ENCODE peak calls at places on chromosome 3, in nine cellular contexts. One of them, this sample, is unnamed.

GRCh38 chr3:29215948-29216347 is 64.9 kb upstream of the RBMS3 start:
- DNase-seq in BJ: peak
- DNase-seq in activated CD8-positive, alpha-beta T cell treated with anti-CD3 and anti-CD28 coated beads for 36 hours: no peak
- DNase-seq in trophoblast cell: no peak
- DNase-seq in GM04503: no peak
- DNase-seq in NCI-H460: no peak
- DNase-seq in T1000: no peak
- DNase-seq in neural progenitor cell: no peak
- DNase-seq in amniotic stem cell: no peak
- DNase-seq in this sample: no peak

GRCh38 chr3:72036899-72037298 is 252.0 kb upstream of the PROK2 start:
- DNase-seq in neural progenitor cell: no peak
- DNase-seq in BJ: no peak
- DNase-seq in T1000: no peak
- DNase-seq in amniotic stem cell: no peak
- DNase-seq in GM04503: peak
- DNase-seq in trophoblast cell: no peak
- DNase-seq in NCI-H460: no peak
- DNase-seq in activated CD8-positive, alpha-beta T cell treated with anti-CD3 and anti-CD28 coated beads for 36 hours: no peak
- DNase-seq in this sample: no peak

GRCh38 chr3:63872135-63872924 is 8.7 kb downstream of the ATXN7 start:
- DNase-seq in NCI-H460: no peak
- DNase-seq in trophoblast cell: peak
- DNase-seq in neural progenitor cell: no peak
- DNase-seq in T1000: peak
- DNase-seq in GM04503: peak
- DNase-seq in amniotic stem cell: no peak
- DNase-seq in activated CD8-positive, alpha-beta T cell treated with anti-CD3 and anti-CD28 coated beads for 36 hours: no peak
- DNase-seq in BJ: peak
- DNase-seq in this sample: no peak

GRCh38 chr3:179196098-179196497 is 47.9 kb downstream of the PIK3CA start:
- DNase-seq in amniotic stem cell: no peak
- DNase-seq in T1000: no peak
- DNase-seq in GM04503: peak
- DNase-seq in trophoblast cell: peak
- DNase-seq in NCI-H460: no peak
- DNase-seq in activated CD8-positive, alpha-beta T cell treated with anti-CD3 and anti-CD28 coated beads for 36 hours: peak
- DNase-seq in neural progenitor cell: no peak
- DNase-seq in BJ: peak
- DNase-seq in this sample: peak

GRCh38 chr3:12967751-12968209 is 105.4 kb downstream of the IQSEC1 start:
- DNase-seq in activated CD8-positive, alpha-beta T cell treated with anti-CD3 and anti-CD28 coated beads for 36 hours: peak
- DNase-seq in NCI-H460: peak
- DNase-seq in BJ: no peak
- DNase-seq in T1000: peak
- DNase-seq in neural progenitor cell: peak
- DNase-seq in GM04503: no peak
- DNase-seq in trophoblast cell: peak
- DNase-seq in amniotic stem cell: peak
- DNase-seq in this sample: peak

GRCh38 chr3:26312826-26313225 is 309.7 kb upstream of the LRRC3B start:
- DNase-seq in T1000: no peak
- DNase-seq in activated CD8-positive, alpha-beta T cell treated with anti-CD3 and anti-CD28 coated beads for 36 hours: no peak
- DNase-seq in NCI-H460: no peak
- DNase-seq in trophoblast cell: no peak
- DNase-seq in neural progenitor cell: no peak
- DNase-seq in BJ: no peak
- DNase-seq in amniotic stem cell: no peak
- DNase-seq in GM04503: no peak
- DNase-seq in this sample: no peak

GRCh38 chr3:187445352-187445751 is 77.2 kb downstream of the RTP4 start:
- DNase-seq in activated CD8-positive, alpha-beta T cell treated with anti-CD3 and anti-CD28 coated beads for 36 hours: no peak
- DNase-seq in amniotic stem cell: no peak
- DNase-seq in BJ: no peak
- DNase-seq in neural progenitor cell: no peak
- DNase-seq in T1000: no peak
- DNase-seq in GM04503: no peak
- DNase-seq in trophoblast cell: no peak
- DNase-seq in NCI-H460: no peak
- DNase-seq in this sample: no peak

GRCh38 chr3:194340757-194341400 is 10.2 kb downstream of the CPN2 start:
- DNase-seq in T1000: no peak
- DNase-seq in trophoblast cell: no peak
- DNase-seq in neural progenitor cell: no peak
- DNase-seq in NCI-H460: no peak
- DNase-seq in GM04503: no peak
- DNase-seq in activated CD8-positive, alpha-beta T cell treated with anti-CD3 and anti-CD28 coated beads for 36 hours: no peak
- DNase-seq in amniotic stem cell: no peak
- DNase-seq in BJ: no peak
- DNase-seq in this sample: no peak

GRCh38 chr3:158360756-158361448 is 210.1 kb upstream of the MLF1 start:
- DNase-seq in activated CD8-positive, alpha-beta T cell treated with anti-CD3 and anti-CD28 coated beads for 36 hours: no peak
- DNase-seq in neural progenitor cell: no peak
- DNase-seq in amniotic stem cell: no peak
- DNase-seq in BJ: no peak
- DNase-seq in GM04503: no peak
- DNase-seq in trophoblast cell: no peak
- DNase-seq in T1000: no peak
- DNase-seq in NCI-H460: no peak
- DNase-seq in this sample: no peak

GRCh38 chr3:17094551-17094950 is 209.8 kb downstream of the PLCL2 start:
- DNase-seq in BJ: no peak
- DNase-seq in GM04503: no peak
- DNase-seq in T1000: no peak
- DNase-seq in NCI-H460: no peak
- DNase-seq in amniotic stem cell: no peak
- DNase-seq in activated CD8-positive, alpha-beta T cell treated with anti-CD3 and anti-CD28 coated beads for 36 hours: no peak
- DNase-seq in trophoblast cell: peak
- DNase-seq in neural progenitor cell: peak
- DNase-seq in this sample: no peak

GRCh38 chr3:3552741-3553140 is 246.5 kb upstream of the LRRN1 start:
- DNase-seq in trophoblast cell: no peak
- DNase-seq in NCI-H460: no peak
- DNase-seq in T1000: no peak
- DNase-seq in amniotic stem cell: no peak
- DNase-seq in neural progenitor cell: no peak
- DNase-seq in BJ: peak
- DNase-seq in GM04503: no peak
- DNase-seq in activated CD8-positive, alpha-beta T cell treated with anti-CD3 and anti-CD28 coated beads for 36 hours: no peak
- DNase-seq in this sample: no peak

GRCh38 chr3:72265250-72265649 is 480.3 kb upstream of the PROK2 start:
- DNase-seq in NCI-H460: no peak
- DNase-seq in GM04503: no peak
- DNase-seq in BJ: no peak
- DNase-seq in amniotic stem cell: no peak
- DNase-seq in T1000: no peak
- DNase-seq in trophoblast cell: no peak
- DNase-seq in activated CD8-positive, alpha-beta T cell treated with anti-CD3 and anti-CD28 coated beads for 36 hours: no peak
- DNase-seq in neural progenitor cell: peak
- DNase-seq in this sample: no peak

GRCh38 chr3:112818289-112818688 is 28.4 kb downstream of the CD200R1L start:
- DNase-seq in trophoblast cell: peak
- DNase-seq in NCI-H460: no peak
- DNase-seq in activated CD8-positive, alpha-beta T cell treated with anti-CD3 and anti-CD28 coated beads for 36 hours: no peak
- DNase-seq in amniotic stem cell: peak
- DNase-seq in BJ: peak
- DNase-seq in T1000: no peak
- DNase-seq in GM04503: peak
- DNase-seq in neural progenitor cell: no peak
- DNase-seq in this sample: no peak

GRCh38 chr3:63167113-63167512 is 111.0 kb upstream of the SYNPR start:
- DNase-seq in trophoblast cell: no peak
- DNase-seq in GM04503: no peak
- DNase-seq in neural progenitor cell: peak
- DNase-seq in amniotic stem cell: no peak
- DNase-seq in NCI-H460: no peak
- DNase-seq in BJ: no peak
- DNase-seq in activated CD8-positive, alpha-beta T cell treated with anti-CD3 and anti-CD28 coated beads for 36 hours: no peak
- DNase-seq in T1000: no peak
- DNase-seq in this sample: no peak

GRCh38 chr3:59979542-59979941 is 929.7 kb upstream of the CFAP20DC start:
- DNase-seq in GM04503: no peak
- DNase-seq in amniotic stem cell: no peak
- DNase-seq in trophoblast cell: no peak
- DNase-seq in activated CD8-positive, alpha-beta T cell treated with anti-CD3 and anti-CD28 coated beads for 36 hours: peak
- DNase-seq in neural progenitor cell: no peak
- DNase-seq in BJ: no peak
- DNase-seq in T1000: no peak
- DNase-seq in NCI-H460: no peak
- DNase-seq in this sample: no peak

GRCh38 chr3:168051579-168052183 is 44.0 kb downstream of the GOLIM4 start:
- DNase-seq in neural progenitor cell: no peak
- DNase-seq in GM04503: no peak
- DNase-seq in BJ: no peak
- DNase-seq in activated CD8-positive, alpha-beta T cell treated with anti-CD3 and anti-CD28 coated beads for 36 hours: no peak
- DNase-seq in NCI-H460: no peak
- DNase-seq in T1000: no peak
- DNase-seq in trophoblast cell: no peak
- DNase-seq in amniotic stem cell: no peak
- DNase-seq in this sample: no peak

GRCh38 chr3:77081240-77081661 is 41.4 kb downstream of the ROBO2 start:
- DNase-seq in activated CD8-positive, alpha-beta T cell treated with anti-CD3 and anti-CD28 coated beads for 36 hours: no peak
- DNase-seq in GM04503: no peak
- DNase-seq in amniotic stem cell: peak
- DNase-seq in BJ: peak
- DNase-seq in T1000: peak
- DNase-seq in neural progenitor cell: no peak
- DNase-seq in NCI-H460: no peak
- DNase-seq in trophoblast cell: no peak
- DNase-seq in this sample: no peak

GRCh38 chr3:100662113-100662823 is 47.0 kb upstream of the TFG start:
- DNase-seq in activated CD8-positive, alpha-beta T cell treated with anti-CD3 and anti-CD28 coated beads for 36 hours: no peak
- DNase-seq in NCI-H460: no peak
- DNase-seq in amniotic stem cell: no peak
- DNase-seq in BJ: no peak
- DNase-seq in T1000: no peak
- DNase-seq in trophoblast cell: peak
- DNase-seq in GM04503: no peak
- DNase-seq in neural progenitor cell: no peak
- DNase-seq in this sample: no peak

GRCh38 chr3:139937674-139938279 is 2.8 kb downstream of the CLSTN2 start:
- DNase-seq in activated CD8-positive, alpha-beta T cell treated with anti-CD3 and anti-CD28 coated beads for 36 hours: peak
- DNase-seq in neural progenitor cell: peak
- DNase-seq in BJ: peak
- DNase-seq in GM04503: no peak
- DNase-seq in amniotic stem cell: peak
- DNase-seq in T1000: peak
- DNase-seq in trophoblast cell: peak
- DNase-seq in NCI-H460: peak
- DNase-seq in this sample: peak

GRCh38 chr3:39106281-39107055 is 959 bp downstream of the GORASP1 start:
- DNase-seq in neural progenitor cell: peak
- DNase-seq in T1000: no peak
- DNase-seq in GM04503: no peak
- DNase-seq in BJ: no peak
- DNase-seq in amniotic stem cell: no peak
- DNase-seq in NCI-H460: no peak
- DNase-seq in trophoblast cell: peak
- DNase-seq in activated CD8-positive, alpha-beta T cell treated with anti-CD3 and anti-CD28 coated beads for 36 hours: no peak
- DNase-seq in this sample: peak

GRCh38 chr3:122091602-122092006 is 36.4 kb downstream of the CD86 start:
- DNase-seq in neural progenitor cell: no peak
- DNase-seq in amniotic stem cell: no peak
- DNase-seq in activated CD8-positive, alpha-beta T cell treated with anti-CD3 and anti-CD28 coated beads for 36 hours: no peak
- DNase-seq in NCI-H460: no peak
- DNase-seq in trophoblast cell: no peak
- DNase-seq in GM04503: no peak
- DNase-seq in T1000: no peak
- DNase-seq in BJ: no peak
- DNase-seq in this sample: no peak

GRCh38 chr3:10445561-10445960 is 59.8 kb downstream of the ATP2B2 start:
- DNase-seq in amniotic stem cell: no peak
- DNase-seq in neural progenitor cell: no peak
- DNase-seq in GM04503: no peak
- DNase-seq in activated CD8-positive, alpha-beta T cell treated with anti-CD3 and anti-CD28 coated beads for 36 hours: no peak
- DNase-seq in BJ: no peak
- DNase-seq in T1000: no peak
- DNase-seq in trophoblast cell: no peak
- DNase-seq in NCI-H460: no peak
- DNase-seq in this sample: no peak

GRCh38 chr3:49271047-49271446 is 6.0 kb downstream of the C3orf62 start:
- DNase-seq in NCI-H460: no peak
- DNase-seq in trophoblast cell: no peak
- DNase-seq in activated CD8-positive, alpha-beta T cell treated with anti-CD3 and anti-CD28 coated beads for 36 hours: no peak
- DNase-seq in T1000: no peak
- DNase-seq in amniotic stem cell: no peak
- DNase-seq in GM04503: no peak
- DNase-seq in neural progenitor cell: no peak
- DNase-seq in BJ: no peak
- DNase-seq in this sample: no peak

GRCh38 chr3:172595648-172596393 is 72.6 kb upstream of the TNFSF10 start:
- DNase-seq in BJ: no peak
- DNase-seq in amniotic stem cell: no peak
- DNase-seq in neural progenitor cell: peak
- DNase-seq in T1000: no peak
- DNase-seq in GM04503: peak
- DNase-seq in trophoblast cell: peak
- DNase-seq in NCI-H460: peak
- DNase-seq in activated CD8-positive, alpha-beta T cell treated with anti-CD3 and anti-CD28 coated beads for 36 hours: peak
- DNase-seq in this sample: peak

GRCh38 chr3:23356923-23357322 is 153.8 kb downstream of the UBE2E2 start:
- DNase-seq in activated CD8-positive, alpha-beta T cell treated with anti-CD3 and anti-CD28 coated beads for 36 hours: no peak
- DNase-seq in BJ: no peak
- DNase-seq in neural progenitor cell: no peak
- DNase-seq in amniotic stem cell: no peak
- DNase-seq in GM04503: no peak
- DNase-seq in NCI-H460: no peak
- DNase-seq in T1000: no peak
- DNase-seq in trophoblast cell: no peak
- DNase-seq in this sample: no peak

GRCh38 chr3:143634991-143635390 is 213.3 kb downstream of the SLC9A9 start:
- DNase-seq in T1000: no peak
- DNase-seq in NCI-H460: no peak
- DNase-seq in trophoblast cell: no peak
- DNase-seq in BJ: no peak
- DNase-seq in GM04503: no peak
- DNase-seq in neural progenitor cell: no peak
- DNase-seq in activated CD8-positive, alpha-beta T cell treated with anti-CD3 and anti-CD28 coated beads for 36 hours: no peak
- DNase-seq in amniotic stem cell: no peak
- DNase-seq in this sample: peak

GRCh38 chr3:61894988-61895935 is 333.9 kb downstream of the PTPRG start:
- DNase-seq in T1000: peak
- DNase-seq in trophoblast cell: peak
- DNase-seq in BJ: peak
- DNase-seq in GM04503: no peak
- DNase-seq in neural progenitor cell: no peak
- DNase-seq in amniotic stem cell: peak
- DNase-seq in NCI-H460: peak
- DNase-seq in activated CD8-positive, alpha-beta T cell treated with anti-CD3 and anti-CD28 coated beads for 36 hours: peak
- DNase-seq in this sample: peak

GRCh38 chr3:66041116-66041515 is 2.4 kb upstream of the MAGI1 start:
- DNase-seq in neural progenitor cell: no peak
- DNase-seq in amniotic stem cell: no peak
- DNase-seq in BJ: peak
- DNase-seq in T1000: no peak
- DNase-seq in trophoblast cell: no peak
- DNase-seq in NCI-H460: no peak
- DNase-seq in activated CD8-positive, alpha-beta T cell treated with anti-CD3 and anti-CD28 coated beads for 36 hours: no peak
- DNase-seq in GM04503: peak
- DNase-seq in this sample: no peak

GRCh38 chr3:66618066-66618465 is 117.2 kb upstream of the LRIG1 start:
- DNase-seq in T1000: no peak
- DNase-seq in BJ: peak
- DNase-seq in trophoblast cell: no peak
- DNase-seq in neural progenitor cell: no peak
- DNase-seq in GM04503: peak
- DNase-seq in activated CD8-positive, alpha-beta T cell treated with anti-CD3 and anti-CD28 coated beads for 36 hours: no peak
- DNase-seq in NCI-H460: no peak
- DNase-seq in amniotic stem cell: peak
- DNase-seq in this sample: no peak

GRCh38 chr3:37645801-37646380 is 215.8 kb upstream of the CTDSPL start:
- DNase-seq in T1000: no peak
- DNase-seq in amniotic stem cell: no peak
- DNase-seq in NCI-H460: no peak
- DNase-seq in GM04503: no peak
- DNase-seq in BJ: no peak
- DNase-seq in neural progenitor cell: no peak
- DNase-seq in activated CD8-positive, alpha-beta T cell treated with anti-CD3 and anti-CD28 coated beads for 36 hours: no peak
- DNase-seq in trophoblast cell: peak
- DNase-seq in this sample: no peak

GRCh38 chr3:113136071-113136470 is 75.3 kb upstream of the BOC start:
- DNase-seq in activated CD8-positive, alpha-beta T cell treated with anti-CD3 and anti-CD28 coated beads for 36 hours: no peak
- DNase-seq in NCI-H460: peak
- DNase-seq in BJ: no peak
- DNase-seq in T1000: no peak
- DNase-seq in neural progenitor cell: peak
- DNase-seq in trophoblast cell: peak
- DNase-seq in GM04503: no peak
- DNase-seq in amniotic stem cell: peak
- DNase-seq in this sample: no peak

This sample was measured in DND-41.